ENCODE peak calls at places on chromosomes 4 and X, in nine cellular contexts. One of them, this sample, is unnamed.

GRCh38 chr4:66465111-66465510 is 794.8 kb upstream of the EPHA5 start:
- DNase-seq in cardiac muscle cell: no peak
- DNase-seq in lower lobe of right lung: no peak
- DNase-seq in foreskin keratinocyte: peak; percentile 16
- DNase-seq in tibial artery: no peak
- DNase-seq in brain microvascular endothelial cell: no peak
- DNase-seq in psoas muscle: no peak
- DNase-seq in fibroblast of lung: peak; percentile 63
- DNase-seq in A673: no peak
- DNase-seq in this sample: no peak

GRCh38 chr4:74110670-74111069 is 11.7 kb upstream of the CXCL2 start:
- DNase-seq in cardiac muscle cell: no peak
- DNase-seq in lower lobe of right lung: no peak
- DNase-seq in foreskin keratinocyte: no peak
- DNase-seq in tibial artery: no peak
- DNase-seq in brain microvascular endothelial cell: no peak
- DNase-seq in psoas muscle: no peak
- DNase-seq in fibroblast of lung: no peak
- DNase-seq in A673: no peak
- DNase-seq in this sample: no peak

GRCh38 chr4:4625488-4625887 is 83.6 kb upstream of the STX18 start:
- DNase-seq in cardiac muscle cell: peak; percentile 63
- DNase-seq in lower lobe of right lung: no peak
- DNase-seq in foreskin keratinocyte: no peak
- DNase-seq in tibial artery: no peak
- DNase-seq in brain microvascular endothelial cell: peak; percentile 45
- DNase-seq in psoas muscle: no peak
- DNase-seq in fibroblast of lung: no peak
- DNase-seq in A673: no peak
- DNase-seq in this sample: no peak

GRCh38 chr4:3250956-3251690 is 2.2 kb downstream of the MSANTD1 start:
- DNase-seq in cardiac muscle cell: no peak
- DNase-seq in lower lobe of right lung: peak; percentile 69
- DNase-seq in foreskin keratinocyte: no peak
- DNase-seq in tibial artery: peak; percentile 9
- DNase-seq in brain microvascular endothelial cell: no peak
- DNase-seq in psoas muscle: peak; percentile 11
- DNase-seq in fibroblast of lung: peak; percentile 38
- DNase-seq in A673: no peak
- DNase-seq in this sample: peak; percentile 17

GRCh38 chrX:65610040-65610439 is 57.4 kb upstream of the MSN start:
- DNase-seq in cardiac muscle cell: peak; percentile 76
- DNase-seq in lower lobe of right lung: no peak
- DNase-seq in foreskin keratinocyte: no peak
- DNase-seq in tibial artery: no peak
- DNase-seq in brain microvascular endothelial cell: no peak
- DNase-seq in psoas muscle: no peak
- DNase-seq in fibroblast of lung: no peak
- DNase-seq in A673: peak; percentile 40
- DNase-seq in this sample: no peak

GRCh38 chrX:64202808-64203320 is 2.6 kb downstream of the AMER1 start:
- DNase-seq in cardiac muscle cell: no peak
- DNase-seq in lower lobe of right lung: no peak
- DNase-seq in foreskin keratinocyte: no peak
- DNase-seq in tibial artery: no peak
- DNase-seq in brain microvascular endothelial cell: no peak
- DNase-seq in psoas muscle: no peak
- DNase-seq in fibroblast of lung: peak; percentile 64
- DNase-seq in A673: no peak
- DNase-seq in this sample: no peak

GRCh38 chr4:169906104-169906503 is 120.1 kb downstream of the MFAP3L start:
- DNase-seq in cardiac muscle cell: no peak
- DNase-seq in lower lobe of right lung: no peak
- DNase-seq in foreskin keratinocyte: no peak
- DNase-seq in tibial artery: no peak
- DNase-seq in brain microvascular endothelial cell: no peak
- DNase-seq in psoas muscle: no peak
- DNase-seq in fibroblast of lung: no peak
- DNase-seq in A673: no peak
- DNase-seq in this sample: no peak

GRCh38 chr4:82213485-82214162 is 160.2 kb downstream of the HNRNPD start:
- DNase-seq in cardiac muscle cell: no peak
- DNase-seq in lower lobe of right lung: no peak
- DNase-seq in foreskin keratinocyte: no peak
- DNase-seq in tibial artery: no peak
- DNase-seq in brain microvascular endothelial cell: no peak
- DNase-seq in psoas muscle: no peak
- DNase-seq in fibroblast of lung: no peak
- DNase-seq in A673: no peak
- DNase-seq in this sample: no peak

GRCh38 chr4:129278868-129279267 is 182.9 kb downstream of the C4orf33 start:
- DNase-seq in cardiac muscle cell: no peak
- DNase-seq in lower lobe of right lung: no peak
- DNase-seq in foreskin keratinocyte: no peak
- DNase-seq in tibial artery: no peak
- DNase-seq in brain microvascular endothelial cell: no peak
- DNase-seq in psoas muscle: no peak
- DNase-seq in fibroblast of lung: no peak
- DNase-seq in A673: no peak
- DNase-seq in this sample: no peak

GRCh38 chr4:8410641-8411271 is 29.8 kb downstream of the ACOX3 start:
- DNase-seq in cardiac muscle cell: peak; percentile 70
- DNase-seq in lower lobe of right lung: peak; percentile 75
- DNase-seq in foreskin keratinocyte: peak; percentile 47
- DNase-seq in tibial artery: peak; percentile 52
- DNase-seq in brain microvascular endothelial cell: peak; percentile 83
- DNase-seq in psoas muscle: peak; percentile 52
- DNase-seq in fibroblast of lung: peak; percentile 40
- DNase-seq in A673: peak; percentile 78
- DNase-seq in this sample: no peak

GRCh38 chr4:123278755-123279154 is 117.8 kb upstream of the SPRY1 start:
- DNase-seq in cardiac muscle cell: no peak
- DNase-seq in lower lobe of right lung: no peak
- DNase-seq in foreskin keratinocyte: no peak
- DNase-seq in tibial artery: no peak
- DNase-seq in brain microvascular endothelial cell: no peak
- DNase-seq in psoas muscle: no peak
- DNase-seq in fibroblast of lung: no peak
- DNase-seq in A673: no peak
- DNase-seq in this sample: no peak

GRCh38 chr4:9979101-9979815 is 42.0 kb downstream of the SLC2A9 start:
- DNase-seq in cardiac muscle cell: no peak
- DNase-seq in lower lobe of right lung: no peak
- DNase-seq in foreskin keratinocyte: no peak
- DNase-seq in tibial artery: no peak
- DNase-seq in brain microvascular endothelial cell: peak; percentile 38
- DNase-seq in psoas muscle: no peak
- DNase-seq in fibroblast of lung: no peak
- DNase-seq in A673: peak; percentile 3
- DNase-seq in this sample: no peak

GRCh38 chr4:186554485-186554884 is 882 bp downstream of the MTNR1A start:
- DNase-seq in cardiac muscle cell: peak; percentile 39
- DNase-seq in lower lobe of right lung: no peak
- DNase-seq in foreskin keratinocyte: peak; percentile 32
- DNase-seq in tibial artery: no peak
- DNase-seq in brain microvascular endothelial cell: peak; percentile 16
- DNase-seq in psoas muscle: no peak
- DNase-seq in fibroblast of lung: peak; percentile 23
- DNase-seq in A673: peak; percentile 68
- DNase-seq in this sample: peak; percentile 61
- TF ChIP-seq CTCF in cardiac muscle cell: peak; percentile 25
- TF ChIP-seq CTCF in lower lobe of right lung: no peak
- TF ChIP-seq CTCF in foreskin keratinocyte: peak; percentile 33
- TF ChIP-seq CTCF in tibial artery: no peak
- TF ChIP-seq CTCF in brain microvascular endothelial cell: peak; percentile 54
- TF ChIP-seq CTCF in psoas muscle: no peak
- TF ChIP-seq CTCF in fibroblast of lung: peak; percentile 8
- TF ChIP-seq CTCF in A673: peak; percentile 52
- TF ChIP-seq CTCF in this sample: no peak

GRCh38 chr4:89700766-89701165 is 136.2 kb downstream of the SNCA start:
- DNase-seq in cardiac muscle cell: no peak
- DNase-seq in lower lobe of right lung: no peak
- DNase-seq in foreskin keratinocyte: no peak
- DNase-seq in tibial artery: no peak
- DNase-seq in brain microvascular endothelial cell: no peak
- DNase-seq in psoas muscle: no peak
- DNase-seq in fibroblast of lung: no peak
- DNase-seq in A673: no peak
- DNase-seq in this sample: no peak

GRCh38 chr4:89704651-89705395 is 132.1 kb downstream of the SNCA start:
- DNase-seq in cardiac muscle cell: no peak
- DNase-seq in lower lobe of right lung: no peak
- DNase-seq in foreskin keratinocyte: no peak
- DNase-seq in tibial artery: no peak
- DNase-seq in brain microvascular endothelial cell: no peak
- DNase-seq in psoas muscle: no peak
- DNase-seq in fibroblast of lung: no peak
- DNase-seq in A673: no peak
- DNase-seq in this sample: no peak

GRCh38 chr4:89707467-89707866 is 129.5 kb downstream of the SNCA start:
- DNase-seq in cardiac muscle cell: no peak
- DNase-seq in lower lobe of right lung: no peak
- DNase-seq in foreskin keratinocyte: no peak
- DNase-seq in tibial artery: no peak
- DNase-seq in brain microvascular endothelial cell: no peak
- DNase-seq in psoas muscle: no peak
- DNase-seq in fibroblast of lung: no peak
- DNase-seq in A673: no peak
- DNase-seq in this sample: no peak

GRCh38 chr4:89708903-89709361 is 128.0 kb downstream of the SNCA start:
- DNase-seq in cardiac muscle cell: peak; percentile 85
- DNase-seq in lower lobe of right lung: no peak
- DNase-seq in foreskin keratinocyte: no peak
- DNase-seq in tibial artery: no peak
- DNase-seq in brain microvascular endothelial cell: peak; percentile 48
- DNase-seq in psoas muscle: no peak
- DNase-seq in fibroblast of lung: peak; percentile 66
- DNase-seq in A673: no peak
- DNase-seq in this sample: no peak

DNA sequence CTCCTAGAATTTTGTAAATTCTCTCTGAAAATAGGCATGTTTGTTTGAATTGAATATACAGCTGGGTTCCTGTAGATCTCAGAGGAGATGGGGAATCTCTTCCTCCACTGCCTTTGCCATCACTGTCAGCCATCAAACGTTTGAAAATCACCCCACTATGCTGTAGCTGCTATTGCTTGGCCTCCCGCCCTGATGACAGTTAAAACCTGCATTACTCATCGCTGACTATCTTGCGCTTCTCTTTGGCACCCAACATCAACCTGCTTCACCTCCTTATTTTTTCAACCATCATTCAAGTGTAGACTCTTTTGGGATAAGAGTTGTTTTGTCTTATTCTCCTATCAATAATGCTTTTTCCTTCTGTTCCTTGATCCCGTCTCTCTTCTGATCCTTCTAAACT is 133.1 kb downstream of the SNCA start:
- DNase-seq in cardiac muscle cell: no peak
- DNase-seq in lower lobe of right lung: no peak
- DNase-seq in foreskin keratinocyte: no peak
- DNase-seq in tibial artery: no peak
- DNase-seq in brain microvascular endothelial cell: no peak
- DNase-seq in psoas muscle: no peak
- DNase-seq in fibroblast of lung: no peak
- DNase-seq in A673: no peak
- DNase-seq in this sample: no peak
- H3K27ac ChIP-seq in cardiac muscle cell: no peak overlapping the region
- H3K27ac ChIP-seq in lower lobe of right lung: no peak overlapping the region
- H3K27ac ChIP-seq in foreskin keratinocyte: no peak overlapping the region
- H3K27ac ChIP-seq in tibial artery: no peak overlapping the region
- H3K27ac ChIP-seq in brain microvascular endothelial cell: no peak overlapping the region
- H3K27ac ChIP-seq in psoas muscle: no peak overlapping the region
- H3K27ac ChIP-seq in fibroblast of lung: no peak overlapping the region
- H3K27ac ChIP-seq in A673: no peak overlapping the region
- H3K27ac ChIP-seq in this sample: no peak overlapping the region

GRCh38 chrX:131216828-131217227 is 72.3 kb downstream of the IGSF1 start:
- DNase-seq in cardiac muscle cell: no peak
- DNase-seq in lower lobe of right lung: no peak
- DNase-seq in foreskin keratinocyte: no peak
- DNase-seq in tibial artery: no peak
- DNase-seq in brain microvascular endothelial cell: no peak
- DNase-seq in psoas muscle: no peak
- DNase-seq in fibroblast of lung: no peak
- DNase-seq in A673: no peak
- DNase-seq in this sample: no peak

GRCh38 chrX:131213400-131213799 is 75.7 kb downstream of the IGSF1 start:
- DNase-seq in cardiac muscle cell: no peak
- DNase-seq in lower lobe of right lung: no peak
- DNase-seq in foreskin keratinocyte: no peak
- DNase-seq in tibial artery: no peak
- DNase-seq in brain microvascular endothelial cell: no peak
- DNase-seq in psoas muscle: no peak
- DNase-seq in fibroblast of lung: no peak
- DNase-seq in A673: no peak
- DNase-seq in this sample: no peak

GRCh38 chrX:131217878-131218486 is 71.1 kb downstream of the IGSF1 start:
- DNase-seq in cardiac muscle cell: no peak
- DNase-seq in lower lobe of right lung: no peak
- DNase-seq in foreskin keratinocyte: no peak
- DNase-seq in tibial artery: no peak
- DNase-seq in brain microvascular endothelial cell: no peak
- DNase-seq in psoas muscle: no peak
- DNase-seq in fibroblast of lung: no peak
- DNase-seq in A673: no peak
- DNase-seq in this sample: no peak
- TF ChIP-seq CTCF in cardiac muscle cell: no peak
- TF ChIP-seq CTCF in lower lobe of right lung: no peak
- TF ChIP-seq CTCF in foreskin keratinocyte: no peak
- TF ChIP-seq CTCF in tibial artery: no peak
- TF ChIP-seq CTCF in brain microvascular endothelial cell: no peak
- TF ChIP-seq CTCF in psoas muscle: no peak
- TF ChIP-seq CTCF in fibroblast of lung: no peak
- TF ChIP-seq CTCF in A673: no peak
- TF ChIP-seq CTCF in this sample: no peak

GRCh38 chrX:136192839-136193414 is 45.6 kb downstream of the FHL1 start:
- DNase-seq in cardiac muscle cell: peak; percentile 50
- DNase-seq in lower lobe of right lung: no peak
- DNase-seq in foreskin keratinocyte: no peak
- DNase-seq in tibial artery: no peak
- DNase-seq in brain microvascular endothelial cell: no peak
- DNase-seq in psoas muscle: no peak
- DNase-seq in fibroblast of lung: peak; percentile 81
- DNase-seq in A673: no peak
- DNase-seq in this sample: no peak

GRCh38 chrX:136192135-136192534 is 44.8 kb downstream of the FHL1 start:
- DNase-seq in cardiac muscle cell: no peak
- DNase-seq in lower lobe of right lung: no peak
- DNase-seq in foreskin keratinocyte: no peak
- DNase-seq in tibial artery: no peak
- DNase-seq in brain microvascular endothelial cell: no peak
- DNase-seq in psoas muscle: no peak
- DNase-seq in fibroblast of lung: no peak
- DNase-seq in A673: no peak
- DNase-seq in this sample: no peak

GRCh38 chrX:136194546-136194945 is 47.2 kb downstream of the FHL1 start:
- DNase-seq in cardiac muscle cell: no peak
- DNase-seq in lower lobe of right lung: no peak
- DNase-seq in foreskin keratinocyte: no peak
- DNase-seq in tibial artery: no peak
- DNase-seq in brain microvascular endothelial cell: no peak
- DNase-seq in psoas muscle: no peak
- DNase-seq in fibroblast of lung: no peak
- DNase-seq in A673: no peak
- DNase-seq in this sample: no peak

GRCh38 chrX:136195247-136195646 is 47.9 kb downstream of the FHL1 start:
- DNase-seq in cardiac muscle cell: no peak
- DNase-seq in lower lobe of right lung: no peak
- DNase-seq in foreskin keratinocyte: no peak
- DNase-seq in tibial artery: no peak
- DNase-seq in brain microvascular endothelial cell: no peak
- DNase-seq in psoas muscle: no peak
- DNase-seq in fibroblast of lung: no peak
- DNase-seq in A673: no peak
- DNase-seq in this sample: no peak

GRCh38 chrX:136193771-136194170 is 46.4 kb downstream of the FHL1 start:
- DNase-seq in cardiac muscle cell: no peak
- DNase-seq in lower lobe of right lung: no peak
- DNase-seq in foreskin keratinocyte: no peak
- DNase-seq in tibial artery: no peak
- DNase-seq in brain microvascular endothelial cell: no peak
- DNase-seq in psoas muscle: no peak
- DNase-seq in fibroblast of lung: no peak
- DNase-seq in A673: no peak
- DNase-seq in this sample: no peak
- H3K27ac ChIP-seq in cardiac muscle cell: no peak overlapping the region
- H3K27ac ChIP-seq in lower lobe of right lung: no peak overlapping the region
- H3K27ac ChIP-seq in foreskin keratinocyte: no peak overlapping the region
- H3K27ac ChIP-seq in tibial artery: no peak overlapping the region
- H3K27ac ChIP-seq in brain microvascular endothelial cell: no peak overlapping the region
- H3K27ac ChIP-seq in psoas muscle: peak overlapping the region; percentile 95
- H3K27ac ChIP-seq in fibroblast of lung: no peak overlapping the region
- H3K27ac ChIP-seq in A673: no peak overlapping the region
- H3K27ac ChIP-seq in this sample: no peak overlapping the region